ENCODE peak calls at places on chromosomes 1 and 21, in four cellular contexts. One of them, this sample, is unnamed.

GRCh38 chr1:20356850-20357459 is 66.3 kb downstream of the VWA5B1 start:
- DNase-seq in stimulated activated CD4-positive, alpha-beta T cell treated with anti-CD3 and anti-CD28 coated beads, Interleukin-2, amount 100 ng/mL, for 24 hours: no peak
- DNase-seq in T-cell: no peak
- DNase-seq in Karpas-422: no peak
- DNase-seq in this sample: no peak

GRCh38 chr1:58933599-58933926 is 149.7 kb upstream of the JUN start:
- DNase-seq in Karpas-422: no peak
- DNase-seq in stimulated activated CD4-positive, alpha-beta T cell treated with anti-CD3 and anti-CD28 coated beads, Interleukin-2, amount 100 ng/mL, for 24 hours: no peak
- DNase-seq in T-cell: no peak
- DNase-seq in this sample: no peak

GRCh38 chr1:236727521-236727920 is 41.2 kb downstream of the ACTN2 start:
- DNase-seq in Karpas-422: no peak
- DNase-seq in stimulated activated CD4-positive, alpha-beta T cell treated with anti-CD3 and anti-CD28 coated beads, Interleukin-2, amount 100 ng/mL, for 24 hours: no peak
- DNase-seq in T-cell: no peak
- DNase-seq in this sample: no peak

GRCh38 chr1:204181116-204181515 is 15.0 kb upstream of the REN start:
- DNase-seq in stimulated activated CD4-positive, alpha-beta T cell treated with anti-CD3 and anti-CD28 coated beads, Interleukin-2, amount 100 ng/mL, for 24 hours: no peak
- DNase-seq in T-cell: no peak
- DNase-seq in Karpas-422: no peak
- DNase-seq in this sample: no peak

GRCh38 chr1:210053126-210053525 is 115.1 kb downstream of the SYT14 start:
- DNase-seq in Karpas-422: no peak
- DNase-seq in stimulated activated CD4-positive, alpha-beta T cell treated with anti-CD3 and anti-CD28 coated beads, Interleukin-2, amount 100 ng/mL, for 24 hours: no peak
- DNase-seq in T-cell: no peak
- DNase-seq in this sample: no peak

GRCh38 chr1:156668801-156669637 is 8.2 kb downstream of the NES start:
- DNase-seq in Karpas-422: no peak
- DNase-seq in T-cell: no peak
- DNase-seq in stimulated activated CD4-positive, alpha-beta T cell treated with anti-CD3 and anti-CD28 coated beads, Interleukin-2, amount 100 ng/mL, for 24 hours: no peak
- DNase-seq in this sample: no peak

GRCh38 chr21:31198575-31198974 is 145.5 kb downstream of the TIAM1 start:
- DNase-seq in Karpas-422: peak
- DNase-seq in T-cell: no peak
- DNase-seq in stimulated activated CD4-positive, alpha-beta T cell treated with anti-CD3 and anti-CD28 coated beads, Interleukin-2, amount 100 ng/mL, for 24 hours: no peak
- DNase-seq in this sample: no peak

GRCh38 chr1:244397086-244397485 is 54.6 kb downstream of the ADSS2 start:
- DNase-seq in stimulated activated CD4-positive, alpha-beta T cell treated with anti-CD3 and anti-CD28 coated beads, Interleukin-2, amount 100 ng/mL, for 24 hours: no peak
- DNase-seq in T-cell: no peak
- DNase-seq in Karpas-422: no peak
- DNase-seq in this sample: no peak

GRCh38 chr1:183734600-183735036 is 70.3 kb upstream of the RGL1 start:
- DNase-seq in Karpas-422: no peak
- DNase-seq in stimulated activated CD4-positive, alpha-beta T cell treated with anti-CD3 and anti-CD28 coated beads, Interleukin-2, amount 100 ng/mL, for 24 hours: no peak
- DNase-seq in T-cell: no peak
- DNase-seq in this sample: no peak

GRCh38 chr1:231493421-231494185 is 34.9 kb upstream of the TSNAX start:
- DNase-seq in T-cell: no peak
- DNase-seq in stimulated activated CD4-positive, alpha-beta T cell treated with anti-CD3 and anti-CD28 coated beads, Interleukin-2, amount 100 ng/mL, for 24 hours: no peak
- DNase-seq in Karpas-422: no peak
- DNase-seq in this sample: no peak

GRCh38 chr1:198101716-198102453 is 54.9 kb upstream of the NEK7 start:
- DNase-seq in T-cell: no peak
- DNase-seq in stimulated activated CD4-positive, alpha-beta T cell treated with anti-CD3 and anti-CD28 coated beads, Interleukin-2, amount 100 ng/mL, for 24 hours: no peak
- DNase-seq in Karpas-422: no peak
- DNase-seq in this sample: no peak

GRCh38 chr1:64173300-64173940 is 30.0 kb upstream of the UBE2U start:
- DNase-seq in stimulated activated CD4-positive, alpha-beta T cell treated with anti-CD3 and anti-CD28 coated beads, Interleukin-2, amount 100 ng/mL, for 24 hours: no peak
- DNase-seq in Karpas-422: no peak
- DNase-seq in T-cell: no peak
- DNase-seq in this sample: no peak

GRCh38 chr1:203486618-203487370 is 7.2 kb upstream of the OPTC start:
- DNase-seq in Karpas-422: no peak
- DNase-seq in T-cell: no peak
- DNase-seq in stimulated activated CD4-positive, alpha-beta T cell treated with anti-CD3 and anti-CD28 coated beads, Interleukin-2, amount 100 ng/mL, for 24 hours: no peak
- DNase-seq in this sample: no peak

GRCh38 chr1:113508364-113509164 is 118.2 kb downstream of the MAGI3 start:
- DNase-seq in stimulated activated CD4-positive, alpha-beta T cell treated with anti-CD3 and anti-CD28 coated beads, Interleukin-2, amount 100 ng/mL, for 24 hours: no peak
- DNase-seq in T-cell: no peak
- DNase-seq in Karpas-422: no peak
- DNase-seq in this sample: no peak

GRCh38 chr21:16942703-16943102 is 570.1 kb upstream of the CXADR start:
- DNase-seq in stimulated activated CD4-positive, alpha-beta T cell treated with anti-CD3 and anti-CD28 coated beads, Interleukin-2, amount 100 ng/mL, for 24 hours: no peak
- DNase-seq in T-cell: no peak
- DNase-seq in Karpas-422: no peak
- DNase-seq in this sample: no peak

GRCh38 chr1:169949139-169949538 is 55.4 kb upstream of the SCYL3 start:
- DNase-seq in Karpas-422: no peak
- DNase-seq in T-cell: no peak
- DNase-seq in stimulated activated CD4-positive, alpha-beta T cell treated with anti-CD3 and anti-CD28 coated beads, Interleukin-2, amount 100 ng/mL, for 24 hours: no peak
- DNase-seq in this sample: no peak

GRCh38 chr21:27104749-27105439 is 138.0 kb upstream of the ADAMTS5 start:
- DNase-seq in T-cell: no peak
- DNase-seq in Karpas-422: no peak
- DNase-seq in stimulated activated CD4-positive, alpha-beta T cell treated with anti-CD3 and anti-CD28 coated beads, Interleukin-2, amount 100 ng/mL, for 24 hours: no peak
- DNase-seq in this sample: no peak

GRCh38 chr1:32741417-32742131 is 39.0 kb upstream of the SYNC start:
- DNase-seq in stimulated activated CD4-positive, alpha-beta T cell treated with anti-CD3 and anti-CD28 coated beads, Interleukin-2, amount 100 ng/mL, for 24 hours: no peak
- DNase-seq in Karpas-422: no peak
- DNase-seq in T-cell: no peak
- DNase-seq in this sample: no peak

GRCh38 chr1:92399076-92399475 is 87.6 kb downstream of the GFI1 start:
- DNase-seq in Karpas-422: peak
- DNase-seq in T-cell: no peak
- DNase-seq in stimulated activated CD4-positive, alpha-beta T cell treated with anti-CD3 and anti-CD28 coated beads, Interleukin-2, amount 100 ng/mL, for 24 hours: no peak
- DNase-seq in this sample: no peak

GRCh38 chr1:228727682-228728171 is 7.6 kb upstream of the RHOU start:
- DNase-seq in T-cell: no peak
- DNase-seq in stimulated activated CD4-positive, alpha-beta T cell treated with anti-CD3 and anti-CD28 coated beads, Interleukin-2, amount 100 ng/mL, for 24 hours: no peak
- DNase-seq in Karpas-422: no peak
- DNase-seq in this sample: no peak

GRCh38 chr1:19888112-19888511 is 5.9 kb downstream of the OTUD3 start:
- DNase-seq in Karpas-422: no peak
- DNase-seq in T-cell: no peak
- DNase-seq in stimulated activated CD4-positive, alpha-beta T cell treated with anti-CD3 and anti-CD28 coated beads, Interleukin-2, amount 100 ng/mL, for 24 hours: no peak
- DNase-seq in this sample: no peak

GRCh38 chr1:24248859-24249258 is 61.8 kb upstream of the IFNLR1 start:
- DNase-seq in stimulated activated CD4-positive, alpha-beta T cell treated with anti-CD3 and anti-CD28 coated beads, Interleukin-2, amount 100 ng/mL, for 24 hours: no peak
- DNase-seq in T-cell: no peak
- DNase-seq in Karpas-422: peak
- DNase-seq in this sample: no peak

This sample was measured in dorsolateral prefrontal cortex.